ENCODE peak calls at places on chromosomes 12 and 14, in ten cellular contexts. W, K, R, Q, B, I, S, V, D and Z are unnamed samples.

GRCh38 chr12:127125607-127126259 is 1141.2 kb upstream of the TMEM132C start:
- DNase-seq in K (peak), I (no peak), V (peak), R (no peak), Q (peak), W (no peak), S (peak), B (peak), D (no peak), Z (peak)

GRCh38 chr12:54859502-54859901 is 5.2 kb downstream of the MUCL1 start:
- DNase-seq in W (no peak), Q (no peak), R (no peak), S (no peak), B (no peak), K (no peak), V (no peak), I (no peak), D (no peak), Z (no peak)

GRCh38 chr12:105352940-105353635 is 22.6 kb downstream of the C12orf75 start:
- DNase-seq in K (no peak), W (no peak), V (no peak), R (no peak), I (no peak), S (no peak), B (no peak), D (no peak), Q (no peak), Z (no peak)

GRCh38 chr12:42360747-42361403 is 34.9 kb downstream of the PPHLN1 start:
- DNase-seq in D (no peak), K (no peak), V (no peak), W (no peak), S (no peak), B (peak), Q (no peak), I (no peak), R (no peak), Z (no peak)

GRCh38 chr12:52506858-52507715 is 13.1 kb downstream of the KRT5 start:
- DNase-seq in K (peak), D (peak), B (peak), V (no peak), R (no peak), S (peak), W (no peak), I (no peak), Q (peak), Z (peak)

GRCh38 chr12:82529096-82529495 is 157.6 kb upstream of the TMTC2 start:
- DNase-seq in K (no peak), R (no peak), D (no peak), V (no peak), B (no peak), Q (no peak), S (no peak), I (no peak), W (no peak), Z (no peak)

GRCh38 chr14:68719634-68720384 is 73.1 kb downstream of the ZFP36L1 start:
- DNase-seq in I (no peak), K (no peak), W (no peak), D (no peak), S (no peak), V (no peak), R (no peak), B (peak), Q (peak), Z (no peak)

GRCh38 chr12:70724444-70724843 is 87.2 kb upstream of the PTPRB start:
- DNase-seq in Q (peak), S (peak), W (no peak), V (no peak), D (no peak), I (no peak), K (no peak), B (no peak), R (no peak), Z (no peak)

GRCh38 chr12:52585951-52586350 is 12.3 kb upstream of the KRT74 start:
- DNase-seq in I (no peak), W (peak), B (no peak), D (no peak), V (no peak), Q (no peak), S (no peak), R (no peak), K (no peak), Z (no peak)

GRCh38 chr12:30631710-30632109 is 64.0 kb downstream of the IPO8 start:
- DNase-seq in S (no peak), I (no peak), Q (no peak), R (no peak), W (no peak), B (no peak), D (peak), K (no peak), V (no peak), Z (no peak)

GRCh38 chr12:4526923-4527546 is 11.7 kb upstream of the RAD51AP1 start:
- DNase-seq in S (no peak), B (no peak), V (no peak), W (no peak), R (no peak), D (peak), K (peak), Q (peak), I (no peak), Z (no peak)

GRCh38 chr12:120474092-120474960 is 4.8 kb upstream of the SRSF9 start:
- DNase-seq in Q (peak), V (no peak), S (peak), W (no peak), R (no peak), K (peak), D (no peak), I (no peak), B (peak), Z (no peak)

GRCh38 chr14:101591582-101591981 is 30.3 kb downstream of the DIO3 start:
- DNase-seq in D (no peak), S (no peak), W (no peak), Q (no peak), R (no peak), I (no peak), B (no peak), V (no peak), K (no peak), Z (no peak)

GRCh38 chr14:26414933-26415332 is 182.9 kb downstream of the NOVA1 start:
- DNase-seq in Q (no peak), V (no peak), W (no peak), B (no peak), S (no peak), D (no peak), I (no peak), K (no peak), R (no peak), Z (no peak)

GRCh38 chr12:115088328-115088994 is 404.5 kb upstream of the TBX3 start:
- DNase-seq in K (peak), S (no peak), B (no peak), W (no peak), V (no peak), I (no peak), Q (peak), R (no peak), D (no peak), Z (no peak)